ENCODE peak calls at places on chromosomes 5 and 9, in nine cellular contexts. U is CD8-positive, alpha-beta T cell; D is A673; K is adrenal gland; N is fibroblast of gingiva; E is NCI-H1417 treated with DMSO at 0.1 percent for 48 hours; J is adipocyte; F is Kasumi-1; Q is dermis blood vessel endothelial cell. M is an unnamed sample.

GRCh38 chr9:133374612-133375115 is 1.2 kb downstream of the SURF4 start:
- DNase-seq in N (peak; percentile 56), J (peak; percentile 68), E (no peak), Q (peak; percentile 44), U (no peak), D (no peak), K (no peak), F (peak; percentile 39), M (no peak)

GRCh38 chr5:142210011-142210410 is 101.4 kb downstream of the NDFIP1 start:
- DNase-seq in N (no peak), K (no peak), Q (no peak), E (no peak), J (no peak), F (no peak), D (no peak), U (no peak), M (no peak)

GRCh38 chr9:122806661-122807060 is 6.7 kb downstream of the OR1K1 start:
- DNase-seq in N (no peak), F (no peak), E (no peak), U (no peak), D (no peak), J (no peak), K (no peak), Q (no peak), M (no peak)

GRCh38 chr5:112570708-112571448 is 151.8 kb upstream of the EPB41L4A start:
- DNase-seq in D (no peak), K (no peak), N (no peak), E (no peak), U (no peak), F (no peak), J (no peak), Q (no peak), M (no peak)

GRCh38 chr5:53560506-53561191 is at the start of gene NDUFS4:
- DNase-seq in N (peak; percentile 92), U (peak; percentile 80), F (peak; percentile 91), D (peak; percentile 87), Q (peak; percentile 96), E (peak; percentile 46), K (peak; percentile 91), J (peak; percentile 95), M (peak; percentile 84)

GRCh38 chr5:126640867-126641266 is 40.1 kb downstream of the PHAX start:
- DNase-seq in F (no peak), E (no peak), K (no peak), U (no peak), J (no peak), N (no peak), D (no peak), Q (no peak), M (no peak)

GRCh38 chr9:84858373-84858772 is 188.8 kb downstream of the NTRK2 start:
- DNase-seq in Q (no peak), K (no peak), N (no peak), D (no peak), J (no peak), E (no peak), U (no peak), F (no peak), M (no peak)

GRCh38 chr5:157172408-157172807 is 6.3 kb upstream of the GARIN3 start:
- DNase-seq in U (peak; percentile 66), K (no peak), J (no peak), E (no peak), Q (no peak), N (no peak), D (no peak), F (no peak), M (no peak)

GRCh38 chr5:12911156-12911555 is 1006.9 kb upstream of the CTNND2 start:
- DNase-seq in F (no peak), N (no peak), E (no peak), J (no peak), D (no peak), Q (no peak), U (no peak), K (no peak), M (no peak)

GRCh38 chr5:108638021-108638420 is 109.7 kb upstream of the FER start:
- DNase-seq in F (no peak), E (no peak), U (no peak), Q (no peak), J (no peak), K (no peak), D (no peak), N (no peak), M (no peak)

GRCh38 chr9:130544364-130544763 is 35.0 kb upstream of the FUBP3 start:
- DNase-seq in N (no peak), D (no peak), U (no peak), F (no peak), E (no peak), K (no peak), J (no peak), Q (no peak), M (no peak)

GRCh38 chr5:36068751-36069281 is 2.1 kb upstream of the UGT3A2 start:
- DNase-seq in Q (no peak), J (no peak), D (peak; percentile 91), U (no peak), F (no peak), E (no peak), N (no peak), K (no peak), M (no peak)

GRCh38 chr5:165502893-165503696 is 1997.7 kb downstream of the MAT2B start:
- DNase-seq in F (no peak), D (no peak), E (no peak), N (no peak), K (no peak), U (no peak), Q (no peak), J (no peak), M (no peak)

GRCh38 chr9:69867081-69867814 is 46.6 kb downstream of the CFAP95 start:
- DNase-seq in U (no peak), D (no peak), K (no peak), Q (peak; percentile 78), E (no peak), J (no peak), F (no peak), N (peak; percentile 2), M (no peak)

GRCh38 chr9:14911046-14911445 is 818 bp upstream of the FREM1 start:
- DNase-seq in J (no peak), E (no peak), U (no peak), F (no peak), D (peak; percentile 25), N (no peak), K (no peak), Q (no peak), M (no peak)

GRCh38 chr9:16058131-16058549 is 505.3 kb downstream of the CCDC171 start:
- DNase-seq in E (no peak), J (peak; percentile 25), N (no peak), U (peak; percentile 13), F (peak; percentile 14), D (no peak), Q (no peak), K (no peak), M (no peak)

GRCh38 chr9:95434116-95435073 is 82.4 kb downstream of the PTCH1 start:
- DNase-seq in K (no peak), E (no peak), F (no peak), D (no peak), Q (no peak), U (no peak), J (no peak), N (no peak), M (peak; percentile 45)

GRCh38 chr5:66231508-66231907 is 87.4 kb downstream of the SREK1 start:
- DNase-seq in F (no peak), D (no peak), U (no peak), K (no peak), J (no peak), N (no peak), Q (no peak), E (no peak), M (no peak)

GRCh38 chr5:145464194-145464593 is 370.9 kb downstream of the PRELID2 start:
- DNase-seq in Q (no peak), K (no peak), E (no peak), F (no peak), J (no peak), D (no peak), U (no peak), N (no peak), M (no peak)

GRCh38 chr9:91515074-91515687 is 91.5 kb upstream of the NFIL3 start:
- DNase-seq in E (no peak), Q (peak; percentile 12), F (no peak), K (peak; percentile 63), D (peak; percentile 65), U (no peak), J (peak; percentile 86), N (peak; percentile 58), M (no peak)

GRCh38 chr9:114779352-114779845 is 26.4 kb downstream of the TNFSF15 start:
- DNase-seq in U (no peak), N (peak; percentile 48), F (no peak), J (peak; percentile 21), K (peak; percentile 89), Q (peak; percentile 97), E (no peak), D (no peak), M (peak; percentile 22)

GRCh38 chr9:133234577-133235322 is 25.7 kb upstream of the OBP2B start:
- DNase-seq in D (no peak), K (no peak), F (no peak), N (no peak), U (no peak), J (no peak), E (no peak), Q (no peak), M (no peak)

GRCh38 chr9:127835930-127836586 is 18.4 kb downstream of the ENG start:
- DNase-seq in E (no peak), F (peak; percentile 53), K (peak; percentile 44), N (peak; percentile 74), U (no peak), D (no peak), Q (peak; percentile 83), J (peak; percentile 91), M (no peak)

M was measured in HCT116.